ENCODE peak calls at places on chromosome 7, in five cellular contexts. C is Right ventricle myocardium superior; A is fibroblast of gingiva; U is stimulated activated CD8-positive, alpha-beta memory T cell treated with anti-CD3 and anti-CD28 coated beads, Interleukin-4, amount 100 ng/mL, for 1 hour; G is MM.1S. R is an unnamed sample.

GRCh38 chr7:54394877-54395276 is 147.3 kb upstream of the VSTM2A start:
- DNase-seq in G (no peak), A (no peak), U (no peak), C (no peak), R (no peak)

GRCh38 chr7:158323741-158324396 is 263.8 kb downstream of the PTPRN2 start:
- DNase-seq in U (no peak), G (no peak), C (no peak), A (no peak), R (no peak)

GRCh38 chr7:74002474-74003017 is 25.4 kb upstream of the ELN start:
- DNase-seq in U (no peak), C (peak; percentile 72), A (peak; percentile 24), G (peak; percentile 63), R (peak; percentile 84)

GRCh38 chr7:43756368-43757072 is 2.0 kb upstream of the BLVRA start:
- DNase-seq in G (peak; percentile 83), C (no peak), A (peak; percentile 46), U (no peak), R (peak; percentile 80)

GRCh38 chr7:45216181-45216580 is 58.6 kb downstream of the RAMP3 start:
- DNase-seq in C (no peak), G (no peak), U (no peak), A (no peak), R (no peak)

GRCh38 chr7:28956608-28957063 is 1.5 kb downstream of the TRIL start:
- DNase-seq in A (no peak), U (no peak), G (no peak), C (peak; percentile 73), R (no peak)

GRCh38 chr7:127995157-127995865 is 35.9 kb downstream of the LRRC4 start:
- DNase-seq in A (peak; percentile 73), U (no peak), G (no peak), C (no peak), R (peak; percentile 59)

GRCh38 chr7:151742713-151743480 is 134.0 kb downstream of the PRKAG2 start:
- DNase-seq in A (no peak), C (peak; percentile 75), G (no peak), U (no peak), R (no peak)

GRCh38 chr7:5525271-5526189 is 101.9 kb upstream of the TNRC18 start:
- DNase-seq in U (no peak), G (no peak), A (peak; percentile 77), C (no peak), R (peak; percentile 75)

GRCh38 chr7:2107386-2108085 is 125.2 kb downstream of the MAD1L1 start:
- DNase-seq in C (no peak), A (no peak), U (no peak), G (no peak), R (no peak)

GRCh38 chr7:110522751-110523200 is 568.2 kb upstream of the LRRN3 start:
- DNase-seq in C (no peak), G (no peak), A (no peak), U (no peak), R (no peak)

GRCh38 chr7:137471128-137471527 is 127.6 kb upstream of the PTN start:
- DNase-seq in C (no peak), G (no peak), A (no peak), U (no peak), R (no peak)

GRCh38 chr7:157554393-157555238 is 217.8 kb downstream of the DNAJB6 start:
- DNase-seq in C (no peak), U (no peak), G (no peak), A (no peak), R (no peak)

GRCh38 chr7:66110861-66111260 is 3.8 kb upstream of the CRCP start:
- DNase-seq in G (no peak), U (no peak), C (no peak), A (peak; percentile 61), R (peak; percentile 94)

GRCh38 chr7:86657948-86658347 is 14.2 kb downstream of the GRM3 start:
- DNase-seq in G (no peak), C (no peak), A (no peak), U (no peak), R (no peak)

GRCh38 chr7:50436133-50436802 is 13.9 kb downstream of the FIGNL1 start:
- DNase-seq in G (no peak), C (no peak), U (no peak), A (peak; percentile 57), R (peak; percentile 75)

GRCh38 chr7:137771679-137772078 is 75.1 kb downstream of the DGKI start:
- DNase-seq in U (no peak), A (peak; percentile 43), C (no peak), G (no peak), R (peak; percentile 92)

GRCh38 chr7:142331941-142332340 is 74.1 kb upstream of the PRSS58 start:
- DNase-seq in A (no peak), C (no peak), G (no peak), U (no peak), R (no peak)

GRCh38 chr7:157429001-157429679 is 92.3 kb downstream of the DNAJB6 start:
- DNase-seq in C (peak; percentile 27), A (no peak), U (no peak), G (no peak), R (no peak)

GRCh38 chr7:122136639-122137253 is 7.3 kb downstream of the AASS start:
- DNase-seq in C (no peak), G (no peak), A (no peak), U (no peak), R (no peak)

GRCh38 chr7:144622751-144623150 is 213.1 kb downstream of the TPK1 start:
- DNase-seq in C (no peak), G (no peak), A (no peak), U (no peak), R (no peak)

GRCh38 chr7:158992759-158993158 is 136.4 kb downstream of the DYNC2I1 start:
- DNase-seq in A (no peak), G (no peak), U (no peak), C (no peak), R (no peak)

GRCh38 chr7:36732806-36733205 is 8.5 kb upstream of the AOAH start:
- DNase-seq in C (no peak), A (no peak), U (no peak), G (no peak), R (no peak)

GRCh38 chr7:79598351-79598750 is 144.9 kb upstream of the MAGI2 start:
- DNase-seq in C (no peak), A (no peak), U (no peak), G (peak; percentile 95), R (no peak)

GRCh38 chr7:45644237-45644636 is 70.1 kb downstream of the ADCY1 start:
- DNase-seq in A (no peak), G (no peak), C (no peak), U (no peak), R (no peak)

GRCh38 chr7:19709249-19709578 is 377 bp upstream of the POLR1F start:
- DNase-seq in C (no peak), G (no peak), A (no peak), U (no peak), R (no peak)

GRCh38 chr7:27590421-27590820 is 72.3 kb downstream of the HIBADH start:
- DNase-seq in C (no peak), U (no peak), G (no peak), A (no peak), R (no peak)

GRCh38 chr7:103989785-103990775 is 622 bp upstream of the RELN start:
- DNase-seq in G (peak; percentile 34), U (no peak), C (no peak), A (peak; percentile 30), R (peak; percentile 17)

GRCh38 chr7:137916980-137917645 is 70.3 kb upstream of the DGKI start:
- DNase-seq in A (no peak), G (no peak), C (no peak), U (no peak), R (no peak)

GRCh38 chr7:80923211-80923612 is 4.4 kb upstream of the SEMA3C start:
- DNase-seq in G (no peak), U (no peak), C (no peak), A (no peak), R (no peak)